ENCODE peak calls at places on chromosome X, in five cellular contexts. M, B, I, N and J are unnamed samples. For H3K36me3 and H3K4me1, the result is how much of the 10 kb centered on the place peaks cover.

GRCh38 chrX:9114245-9114644 is 80.3 kb upstream of the FAM9B start:
- DNase-seq in N (no peak), B (no peak), M (no peak), I (no peak), J (no peak)

GRCh38 chrX:154458954-154459829 is 1.1 kb downstream of the PLXNA3 start:
- DNase-seq in N (no peak), M (peak), I (peak), B (peak), J (no peak)

GRCh38 chrX:45743081-45743533 is 542.4 kb upstream of the DIPK2B start:
- DNase-seq in M (no peak), N (no peak), I (no peak), B (peak), J (no peak)

GRCh38 chrX:135625995-135626394 is 87.4 kb upstream of the CT45A1 start:
- DNase-seq in B (peak), M (no peak), I (no peak), N (no peak), J (no peak)

GRCh38 chrX:9873952-9874351 is 87.7 kb downstream of the SHROOM2 start:
- DNase-seq in N (peak), B (peak), I (peak), M (peak), J (peak)

GRCh38 chrX:1528186-1528883 is 8.7 kb downstream of the P2RY8 start:
- DNase-seq in I (no peak), N (no peak), M (no peak), B (no peak), J (no peak)

GRCh38 chrX:13911581-13911980 is 94.7 kb upstream of the GPM6B start:
- DNase-seq in N (no peak), B (no peak), I (no peak), M (no peak), J (no peak)

GRCh38 chrX:138858946-138859345 is 147.4 kb upstream of the FGF13 start:
- DNase-seq in B (no peak), I (no peak), M (no peak), N (no peak), J (no peak)

GRCh38 chrX:74536142-74537010 is 78.0 kb downstream of the RLIM start:
- DNase-seq in B (peak), M (peak), N (peak), I (peak), J (peak)

GRCh38 chrX:23451266-23451665 is 116.6 kb downstream of the PTCHD1 start:
- DNase-seq in N (no peak), M (no peak), I (no peak), B (no peak), J (no peak)

GRCh38 chrX:32392655-32393054 is 818.7 kb downstream of the DMD start:
- DNase-seq in N (no peak), M (no peak), B (no peak), I (no peak), J (no peak)

GRCh38 chrX:110015915-110016314 is 13.0 kb downstream of the TMEM164 start:
- DNase-seq in B (no peak), N (no peak), M (no peak), I (no peak), J (no peak)

GRCh38 chrX:17553451-17553850 is 178.5 kb downstream of the NHS start:
- DNase-seq in N (no peak), B (peak), I (peak), M (no peak), J (no peak)

GRCh38 chrX:154600962-154601374 is 16.0 kb downstream of the CTAG1A start:
- DNase-seq in B (peak), M (no peak), I (no peak), N (no peak), J (no peak)

GRCh38 chrX:111168314-111168713 is 72.3 kb downstream of the PAK3 start:
- DNase-seq in M (no peak), N (no peak), B (peak), I (no peak), J (no peak)

GRCh38 chrX:19563746-19564145 is 48.4 kb upstream of the MAP3K15 start:
- DNase-seq in N (no peak), M (no peak), I (no peak), B (no peak), J (no peak)

GRCh38 chrX:87583679-87584078 is 66.1 kb downstream of the KLHL4 start:
- DNase-seq in B (peak), N (no peak), I (no peak), M (peak), J (no peak)

GRCh38 chrX:43349363-43349762 is 306.7 kb upstream of the MAOA start:
- DNase-seq in M (peak), B (peak), I (no peak), N (peak), J (peak)

GRCh38 chrX:1502853-1503252 is 34.1 kb downstream of the P2RY8 start:
- DNase-seq in B (no peak), N (no peak), I (no peak), M (no peak), J (no peak)

GRCh38 chrX:56789518-56790070 is 60.6 kb downstream of the NBDY start:
- DNase-seq in I (no peak), N (no peak), M (no peak), B (no peak), J (no peak)

GRCh38 chrX:74119016-74119910 is 184.7 kb upstream of the ZCCHC13 start:
- DNase-seq in B (peak), M (no peak), N (no peak), I (no peak), J (no peak)

GRCh38 chrX:10648608-10649007 is 28.2 kb upstream of the MID1 start:
- DNase-seq in B (no peak), M (no peak), I (no peak), N (no peak), J (no peak)

GRCh38 chrX:17563515-17563914 is 173.8 kb upstream of the SCML1 start:
- DNase-seq in I (no peak), M (no peak), B (no peak), N (no peak), J (no peak)

GRCh38 chrX:125646195-125646594 is 326.5 kb downstream of the TEX13C start:
- DNase-seq in I (no peak), B (no peak), M (peak), N (peak), J (no peak)

GRCh38 chrX:124534530-124534929 is 188.2 kb downstream of the SH2D1A start:
- DNase-seq in I (no peak), N (no peak), M (no peak), B (peak), J (no peak)

GRCh38 chrX:12973561-12974216 is 1.2 kb upstream of the TMSB4X start:
- DNase-seq in N (peak), M (no peak), B (no peak), I (no peak), J (peak)

GRCh38 chrX:120236676-120237460 is 13.7 kb upstream of the ZBTB33 start:
- DNase-seq in M (no peak), I (no peak), N (no peak), B (no peak), J (no peak)
- H3K36me3 ChIP-seq in M (under half), I (under half), N (under half), B (under half), J (under half)

DNA sequence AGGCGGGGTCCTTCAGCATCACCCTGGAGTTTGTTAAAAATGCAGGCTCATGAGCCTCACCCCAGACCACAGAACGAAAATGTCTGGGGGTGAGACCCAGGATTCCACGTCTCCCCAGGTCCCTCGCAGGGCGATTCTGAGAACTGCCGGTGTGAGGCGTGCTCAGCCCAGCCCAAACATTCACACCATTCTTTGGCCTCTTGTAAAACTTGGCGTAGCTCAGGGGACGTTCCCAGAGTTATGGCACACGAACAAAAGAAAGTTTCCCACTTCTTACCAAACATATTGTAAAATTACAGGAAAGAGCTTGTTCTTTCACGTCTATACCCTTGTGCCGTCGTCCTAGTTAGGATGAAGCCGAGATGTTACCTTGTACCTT is 12.9 kb downstream of the CD99 start:
- DNase-seq in N (no peak), I (peak), M (no peak), B (peak), J (no peak)
- H3K27ac ChIP-seq in N (no peak), I (no peak), M (no peak), B (no peak), J (peak)

GRCh38 chrX:31127716-31128115 is 55.9 kb upstream of the FTHL17 start:
- DNase-seq in N (no peak), I (no peak), M (no peak), B (no peak), J (no peak)

GRCh38 chrX:31126205-31126604 is 54.4 kb upstream of the FTHL17 start:
- DNase-seq in B (peak), I (no peak), M (no peak), N (no peak), J (no peak)

GRCh38 chrX:31128849-31129248 is 57.0 kb upstream of the FTHL17 start:
- DNase-seq in B (no peak), N (no peak), I (no peak), M (no peak), J (no peak)

GRCh38 chrX:31123335-31123734 is 51.5 kb upstream of the FTHL17 start:
- DNase-seq in I (no peak), N (no peak), M (no peak), B (no peak), J (no peak)

DNA sequence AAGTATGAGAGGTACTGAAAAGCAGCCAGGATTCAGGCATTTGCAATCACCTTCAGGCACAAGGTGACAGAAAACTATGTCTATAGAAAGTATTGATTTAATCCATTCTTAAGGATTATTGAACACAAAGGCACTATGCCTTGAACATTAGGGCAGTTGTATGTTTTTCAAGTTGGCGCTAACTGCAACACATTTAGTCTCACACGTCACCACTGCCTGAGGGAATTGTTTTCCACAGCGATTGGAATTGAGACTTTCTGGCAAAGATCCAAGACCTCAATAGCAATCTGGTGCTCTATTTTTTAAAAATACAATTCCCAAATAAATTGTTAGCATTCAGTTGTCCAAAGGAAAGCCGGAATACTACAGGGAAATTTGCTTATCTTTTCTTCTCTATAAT is 52.7 kb upstream of the FTHL17 start:
- DNase-seq in N (no peak), I (no peak), B (no peak), M (no peak), J (no peak)
- H3K4me1 ChIP-seq in N (under half), I (under half), B (under half), M (under half), J (under half)

DNA sequence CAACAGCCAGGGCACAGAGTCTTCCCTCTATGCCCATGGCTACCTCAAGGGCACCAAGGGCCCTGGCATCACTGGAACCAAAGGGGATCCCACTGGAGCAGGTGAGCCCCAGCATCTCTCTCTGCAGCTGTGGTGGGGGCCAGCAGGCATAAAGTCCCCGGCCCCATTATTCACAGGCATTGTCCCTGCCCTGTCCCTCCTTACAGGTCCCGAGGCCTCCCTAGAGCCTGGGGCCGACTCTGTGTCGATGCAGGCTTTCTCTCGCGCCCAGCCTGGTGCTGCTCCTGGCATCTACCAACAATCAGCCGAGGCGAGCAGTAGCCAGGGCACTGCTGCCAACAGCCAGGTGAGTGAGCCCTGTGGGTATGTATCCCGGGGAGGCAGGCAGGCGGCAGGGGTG is 12.3 kb upstream of the UBA1 start:
- DNase-seq in N (no peak), M (no peak), B (no peak), I (no peak), J (no peak)
- H3K36me3 ChIP-seq in N (under half), M (under half), B (under half), I (half or more), J (under half)

GRCh38 chrX:48936429-48937064 is 17.7 kb upstream of the PIM2 start:
- DNase-seq in B (no peak), I (no peak), M (no peak), N (no peak), J (no peak)

GRCh38 chrX:48934581-48935331 is 15.9 kb upstream of the PIM2 start:
- DNase-seq in N (peak), I (no peak), M (no peak), B (no peak), J (no peak)

GRCh38 chrX:48938721-48939416 is 18.5 kb downstream of the OTUD5 start:
- DNase-seq in N (peak), B (no peak), M (peak), I (no peak), J (no peak)

GRCh38 chrX:48939417-48940228 is 17.8 kb downstream of the OTUD5 start:
- DNase-seq in I (no peak), N (peak), B (no peak), M (peak), J (no peak)

DNA sequence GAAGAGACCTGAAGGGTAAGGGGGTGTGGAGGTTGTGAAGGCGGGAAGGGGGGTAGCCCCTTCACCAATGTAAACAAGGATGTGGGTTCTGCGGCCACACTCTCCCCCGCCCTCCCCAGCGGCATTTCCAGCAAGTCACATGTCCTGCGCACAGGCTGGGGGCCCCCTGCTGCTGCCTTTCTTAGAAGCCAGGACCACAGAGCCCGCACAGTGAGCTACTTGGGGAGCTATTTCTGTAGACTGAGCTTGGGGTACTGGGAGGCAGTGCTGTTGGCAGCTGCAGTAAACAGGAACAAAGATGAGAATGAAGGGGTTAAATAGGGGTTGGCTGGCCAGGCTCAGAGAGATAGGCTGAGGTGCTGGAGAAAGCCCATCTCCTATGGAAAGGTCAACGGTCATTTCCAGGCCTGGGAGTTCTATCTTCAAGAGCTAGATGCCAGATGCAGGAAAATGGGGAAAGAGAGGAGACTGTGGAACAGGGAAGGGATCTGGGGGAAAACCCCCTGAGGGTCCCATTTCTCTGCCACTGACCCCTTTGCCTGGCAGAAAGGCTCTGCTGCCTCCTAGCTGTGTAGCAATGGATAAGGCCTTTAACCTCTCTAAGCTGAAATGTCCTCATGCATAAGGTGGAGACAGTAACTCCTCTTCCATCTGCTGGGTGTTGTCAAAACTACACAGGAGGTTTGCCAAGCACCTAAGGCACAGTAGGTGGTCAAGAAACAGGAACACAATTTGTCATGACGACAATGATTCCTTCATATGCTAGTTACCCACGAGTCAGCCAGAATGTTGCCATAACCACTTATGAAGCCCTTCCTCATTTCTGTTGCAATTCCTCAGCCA is 18.5 kb upstream of the PIM2 start:
- DNase-seq in B (peak), I (no peak), N (peak), M (peak), J (peak)
- H3K27ac ChIP-seq in B (no peak), I (no peak), N (peak), M (peak), J (no peak)

DNA sequence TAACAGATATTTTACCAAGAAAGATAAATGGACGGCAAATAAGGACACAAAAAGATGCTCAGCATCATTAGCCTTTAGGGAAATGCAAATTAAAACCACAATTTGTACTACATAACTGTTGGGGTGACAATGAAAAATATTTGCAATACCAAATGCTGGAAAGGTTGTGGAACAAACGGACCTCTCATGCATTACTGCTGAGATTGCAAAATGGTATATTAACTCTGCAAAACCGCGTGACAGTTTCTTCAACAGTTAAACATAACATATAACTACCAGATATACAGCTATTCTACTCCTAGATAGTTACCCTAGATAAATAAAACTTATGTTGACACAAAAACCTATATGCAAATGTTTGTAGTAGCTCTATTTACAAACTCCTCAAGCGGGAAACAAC is 6.3 kb upstream of the OTC start:
- DNase-seq in I (no peak), M (no peak), N (no peak), B (no peak), J (no peak)
- H3K4me1 ChIP-seq in I (under half), M (under half), N (under half), B (under half), J (under half)

GRCh38 chrX:47202877-47203276 is 9.2 kb downstream of the UBA1 start:
- DNase-seq in B (no peak), N (no peak), I (no peak), M (no peak), J (no peak)

GRCh38 chrX:47204970-47205369 is 11.3 kb downstream of the UBA1 start:
- DNase-seq in B (no peak), N (no peak), M (no peak), I (no peak), J (no peak)

GRCh38 chrX:47209508-47210238 is 8.8 kb upstream of the CDK16 start:
- DNase-seq in B (no peak), I (no peak), N (no peak), M (no peak), J (no peak)

GRCh38 chrX:47208108-47208507 is 10.4 kb upstream of the CDK16 start:
- DNase-seq in N (no peak), I (no peak), B (no peak), M (no peak), J (no peak)

GRCh38 chrX:47206316-47206715 is 12.2 kb upstream of the CDK16 start:
- DNase-seq in M (no peak), I (no peak), B (no peak), N (no peak), J (no peak)
- H3K36me3 ChIP-seq in M (under half), I (half or more), B (under half), N (under half), J (under half)

DNA sequence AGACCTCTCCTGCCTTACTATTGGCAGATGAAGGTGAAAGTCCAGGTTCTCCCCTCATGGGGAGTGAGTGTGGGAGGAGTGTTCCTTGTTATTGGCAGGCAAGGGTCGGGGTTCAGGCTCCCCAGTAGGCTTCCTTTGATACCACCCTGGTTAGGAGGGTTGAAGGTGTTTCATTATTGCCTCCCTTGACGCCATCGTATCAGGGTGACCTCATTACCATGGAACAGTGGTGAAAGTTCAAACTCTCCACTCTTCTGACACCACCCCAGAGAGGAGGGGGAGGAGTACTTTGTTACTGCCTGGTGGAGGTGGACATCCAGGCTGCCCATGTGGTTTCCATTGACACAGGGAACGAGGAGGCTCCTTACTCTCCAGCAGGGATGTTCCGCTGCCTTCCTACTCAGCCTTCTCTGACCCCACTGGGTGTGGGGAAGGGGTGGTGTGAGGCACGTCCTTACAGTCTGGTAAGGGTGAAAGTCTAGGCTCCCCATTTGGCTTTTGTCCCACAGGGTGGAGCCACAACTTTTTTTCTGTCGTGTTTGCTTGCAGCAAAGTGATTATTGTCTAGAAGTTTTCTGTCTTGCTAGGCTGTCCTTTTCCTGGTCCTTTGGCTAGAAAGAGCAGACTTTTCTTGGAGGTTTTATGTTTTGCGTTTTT is 37.2 kb upstream of the USP9X start:
- DNase-seq in B (no peak), N (no peak), I (no peak), M (no peak), J (no peak)
- H3K27ac ChIP-seq in B (no peak), N (no peak), I (no peak), M (no peak), J (no peak)

GRCh38 chrX:78303086-78303485 is 24.3 kb downstream of the CYSLTR1 start:
- DNase-seq in B (no peak), N (no peak), M (no peak), I (no peak), J (no peak)

GRCh38 chrX:78313526-78313925 is 13.9 kb downstream of the CYSLTR1 start:
- DNase-seq in I (no peak), M (no peak), B (no peak), N (no peak), J (no peak)

GRCh38 chrX:78307665-78308064 is 19.7 kb downstream of the CYSLTR1 start:
- DNase-seq in B (no peak), I (no peak), N (no peak), M (no peak), J (no peak)
- H3K4me1 ChIP-seq in B (under half), I (under half), N (under half), M (under half), J (under half)